ENCODE peak calls at places on chromosomes 12 and 14, in four cellular contexts. Q, C, Y and S are unnamed samples.
A peak's percentile ranks its signal among the peaks of the same experiment; 100 is the strongest.

GRCh38 chr12:124709722-124710656 is 142.6 kb upstream of the NCOR2 start:
- DNase-seq in Q (no peak), C (no peak), Y (no peak), S (no peak)

GRCh38 chr14:90785474-90785873 is 30.8 kb downstream of the TTC7B start:
- DNase-seq in Q (peak; percentile 49), C (no peak), Y (no peak), S (no peak)

GRCh38 chr12:97556201-97556824 is 93.7 kb downstream of the RMST start:
- DNase-seq in Q (no peak), C (peak; percentile 77), Y (no peak), S (no peak)

GRCh38 chr14:80211143-80212024 is at the start of gene DIO2:
- DNase-seq in Q (peak; percentile 66), C (no peak), Y (no peak), S (no peak)

GRCh38 chr14:103391048-103391447 is 5.8 kb downstream of the MARK3 start:
- DNase-seq in Q (peak; percentile 74), C (peak; percentile 44), Y (no peak), S (peak; percentile 19)

GRCh38 chr12:52434096-52434733 is at the start of gene KRT75:
- DNase-seq in Q (no peak), C (no peak), Y (no peak), S (no peak)

GRCh38 chr12:106084048-106084671 is 54.6 kb downstream of the NUAK1 start:
- DNase-seq in Q (peak; percentile 71), C (peak; percentile 29), Y (no peak), S (no peak)

GRCh38 chr14:40447032-40447431 is 1014.8 kb upstream of the FBXO33 start:
- DNase-seq in Q (no peak), C (no peak), Y (no peak), S (no peak)

GRCh38 chr12:118742426-118742825 is 238.9 kb upstream of the SRRM4 start:
- DNase-seq in Q (no peak), C (no peak), Y (no peak), S (no peak)

GRCh38 chr12:13004368-13004767 is 4.3 kb upstream of the HEBP1 start:
- DNase-seq in Q (no peak), C (no peak), Y (no peak), S (no peak)

GRCh38 chr14:25111061-25111601 is 61.2 kb upstream of the STXBP6 start:
- DNase-seq in Q (peak; percentile 38), C (peak; percentile 56), Y (no peak), S (no peak)

GRCh38 chr12:50753232-50753769 is 10.6 kb upstream of the ATF1 start:
- DNase-seq in Q (no peak), C (no peak), Y (no peak), S (no peak)

GRCh38 chr14:56324831-56325230 is 206.6 kb downstream of the PELI2 start:
- DNase-seq in Q (no peak), C (no peak), Y (no peak), S (no peak)

GRCh38 chr12:13798162-13798561 is 183.2 kb downstream of the GRIN2B start:
- DNase-seq in Q (no peak), C (no peak), Y (no peak), S (peak; percentile 4)

GRCh38 chr14:75566321-75566720 is 12.1 kb upstream of the FLVCR2 start:
- DNase-seq in Q (no peak), C (no peak), Y (no peak), S (no peak)

GRCh38 chr14:26549571-26549970 is 48.3 kb downstream of the NOVA1 start:
- DNase-seq in Q (no peak), C (no peak), Y (no peak), S (no peak)

GRCh38 chr14:94213021-94213420 is 38.9 kb downstream of the PPP4R4 start:
- DNase-seq in Q (no peak), C (no peak), Y (no peak), S (no peak)

GRCh38 chr14:101505216-101505970 is 55.9 kb upstream of the DIO3 start:
- DNase-seq in Q (no peak), C (no peak), Y (no peak), S (no peak)

GRCh38 chr14:101503431-101504095 is 57.7 kb upstream of the DIO3 start:
- DNase-seq in Q (no peak), C (no peak), Y (no peak), S (no peak)

GRCh38 chr14:101506211-101506920 is 54.9 kb upstream of the DIO3 start:
- DNase-seq in Q (no peak), C (no peak), Y (no peak), S (no peak)

GRCh38 chr14:101502761-101503392 is 58.4 kb upstream of the DIO3 start:
- DNase-seq in Q (no peak), C (no peak), Y (no peak), S (no peak)

GRCh38 chr14:101504096-101504948 is 57.0 kb upstream of the DIO3 start:
- DNase-seq in Q (no peak), C (no peak), Y (no peak), S (no peak)
- TF ChIP-seq CHD4 in Q (no peak), C (no peak), Y (no peak), S (no peak)

DNA sequence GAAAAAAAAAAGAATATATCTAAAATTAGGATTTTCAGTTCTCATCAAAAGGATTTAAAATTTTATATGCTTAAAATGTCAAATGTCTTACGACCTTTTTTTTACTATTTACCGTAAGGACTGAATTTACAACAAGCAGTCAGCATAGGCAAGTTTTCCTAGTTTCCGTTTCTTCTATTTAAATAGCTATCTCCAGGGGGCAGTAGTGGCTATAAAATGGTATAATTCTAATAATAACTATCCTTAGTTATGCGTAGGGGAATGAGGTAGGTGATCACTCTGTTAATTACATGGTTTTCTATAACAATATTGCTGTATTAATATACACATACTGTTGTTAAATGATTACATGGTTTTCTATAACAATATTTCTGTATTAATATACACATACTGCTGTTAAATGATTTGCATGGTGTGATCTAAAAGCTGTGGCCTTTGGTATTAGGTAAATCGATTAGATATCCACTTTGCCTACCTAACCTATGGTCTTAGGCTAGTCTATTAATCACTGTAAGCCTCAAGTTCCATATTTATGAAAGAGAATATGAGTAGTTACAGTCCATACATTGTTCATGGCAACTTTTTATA is 217.7 kb upstream of the PDZRN4 start:
- DNase-seq in Q (peak; percentile 26), C (peak; percentile 1), Y (no peak), S (peak; percentile 6)
- H3K4me1 ChIP-seq in Q (no peaks in the 10 kb centered on the region), C (no peaks in the 10 kb centered on the region), Y (no peaks in the 10 kb centered on the region), S (no peaks in the 10 kb centered on the region)

DNA sequence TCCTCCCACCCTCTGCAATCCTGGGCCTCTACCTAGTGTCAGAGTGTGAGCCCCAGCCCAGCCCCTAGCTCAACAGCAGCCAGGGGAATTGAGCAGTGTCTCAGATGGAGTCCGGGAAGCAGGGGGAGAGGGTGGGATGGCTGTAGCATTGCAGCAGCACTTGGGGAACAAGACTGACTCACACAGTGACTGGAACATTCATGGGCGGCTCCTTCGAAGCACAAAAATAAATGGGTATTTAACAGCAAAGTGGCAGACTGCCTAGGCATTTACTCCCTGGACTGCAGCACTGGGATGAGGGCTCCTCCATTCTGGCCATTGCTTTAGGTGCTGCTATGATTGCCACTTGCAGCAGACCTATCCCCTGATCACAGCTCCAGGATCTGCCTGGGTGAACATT is 46.0 kb upstream of the STK38L start:
- DNase-seq in Q (no peak), C (no peak), Y (no peak), S (no peak)
- TF ChIP-seq CHD4 in Q (no peak), C (no peak), Y (no peak), S (no peak)

DNA sequence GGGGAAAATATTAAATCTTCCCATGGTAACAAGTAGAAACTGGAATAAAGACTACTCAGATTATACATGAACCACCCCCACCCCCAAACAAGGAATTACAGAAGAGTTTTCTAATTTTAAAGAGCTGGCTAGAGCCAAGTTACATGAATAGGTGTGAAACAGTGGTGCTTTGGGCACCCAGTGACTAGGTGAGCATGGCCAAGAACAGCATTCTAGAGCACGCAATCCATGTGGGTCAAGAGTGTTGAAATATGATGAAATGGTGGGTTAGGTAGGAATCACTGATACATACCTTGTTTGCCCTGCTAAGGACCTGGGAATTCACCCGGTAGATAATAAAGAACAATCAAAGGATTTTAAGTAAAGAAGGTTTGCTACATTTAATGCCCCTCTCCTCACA is 118.1 kb upstream of the SLCO1C1 start:
- DNase-seq in Q (no peak), C (no peak), Y (no peak), S (no peak)
- H3K4me1 ChIP-seq in Q (peaks cover 5% of the 10 kb centered on the region), C (no peaks in the 10 kb centered on the region), Y (no peaks in the 10 kb centered on the region), S (no peaks in the 10 kb centered on the region)

GRCh38 chr12:102463659-102464249 is 16.6 kb downstream of the IGF1 start:
- DNase-seq in Q (no peak), C (no peak), Y (no peak), S (no peak)

GRCh38 chr12:102459314-102459713 is 21.0 kb downstream of the IGF1 start:
- DNase-seq in Q (no peak), C (no peak), Y (no peak), S (no peak)

GRCh38 chr12:102462803-102463499 is 17.4 kb downstream of the IGF1 start:
- DNase-seq in Q (no peak), C (no peak), Y (no peak), S (no peak)

GRCh38 chr12:102461501-102461900 is 18.9 kb downstream of the IGF1 start:
- DNase-seq in Q (no peak), C (no peak), Y (no peak), S (no peak)

DNA sequence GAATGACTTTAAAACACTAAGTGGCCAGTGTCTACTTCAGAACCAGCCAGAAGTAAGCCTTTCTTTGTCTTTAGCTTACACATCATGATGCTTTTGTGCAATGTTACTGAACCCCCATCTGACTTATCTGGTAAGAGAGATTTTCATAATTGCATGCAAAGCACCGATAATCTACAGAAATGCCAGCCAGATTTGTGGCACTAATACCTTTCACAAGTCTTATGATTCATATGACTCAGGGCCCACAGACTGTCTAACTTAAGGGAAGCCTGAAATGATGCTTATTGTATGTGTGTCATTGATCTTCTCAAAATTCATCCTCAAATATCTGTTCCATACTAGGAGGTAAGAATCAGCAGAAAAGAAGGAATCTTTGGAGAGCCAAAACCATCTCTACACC is 18.0 kb downstream of the IGF1 start:
- DNase-seq in Q (no peak), C (no peak), Y (no peak), S (no peak)
- TF ChIP-seq CHD4 in Q (no peak), C (no peak), Y (no peak), S (no peak)

GRCh38 chr12:42156232-42156631 is 11.6 kb upstream of the GXYLT1 start:
- DNase-seq in Q (peak; percentile 91), C (no peak), Y (no peak), S (no peak)
- H3K4me1 ChIP-seq in Q (peaks cover 63% of the 10 kb centered on the region), C (no peaks in the 10 kb centered on the region), Y (no peaks in the 10 kb centered on the region), S (no peaks in the 10 kb centered on the region)